ENCODE peak calls at places on chromosomes 7 and 10, in six cellular contexts. One of them, this sample, is unnamed.

GRCh38 chr7:157907998-157908782 is 571.4 kb downstream of the DNAJB6 start:
- DNase-seq in A549: no peak
- DNase-seq in HepG2: no peak
- DNase-seq in endothelial cell of umbilical vein: no peak
- DNase-seq in K562: peak
- DNase-seq in GM12878: no peak
- DNase-seq in this sample: no peak

GRCh38 chr7:4683043-4683883 is 1.2 kb downstream of the FOXK1 start:
- DNase-seq in K562: peak
- DNase-seq in endothelial cell of umbilical vein: no peak
- DNase-seq in A549: no peak
- DNase-seq in GM12878: no peak
- DNase-seq in HepG2: no peak
- DNase-seq in this sample: peak

GRCh38 chr7:43108255-43109011 is 4.0 kb upstream of the HECW1 start:
- DNase-seq in A549: peak
- DNase-seq in endothelial cell of umbilical vein: peak
- DNase-seq in K562: peak
- DNase-seq in HepG2: peak
- DNase-seq in GM12878: peak
- DNase-seq in this sample: peak

GRCh38 chr7:27243340-27244163 is 950 bp downstream of the EVX1 start:
- DNase-seq in HepG2: no peak
- DNase-seq in K562: no peak
- DNase-seq in A549: no peak
- DNase-seq in GM12878: no peak
- DNase-seq in endothelial cell of umbilical vein: no peak
- DNase-seq in this sample: no peak

GRCh38 chr10:92103376-92104084 is 180.0 kb downstream of the BTAF1 start:
- DNase-seq in endothelial cell of umbilical vein: no peak
- DNase-seq in K562: no peak
- DNase-seq in HepG2: peak
- DNase-seq in GM12878: no peak
- DNase-seq in A549: no peak
- DNase-seq in this sample: no peak

GRCh38 chr7:2855386-2855785 is 11.3 kb upstream of the GNA12 start:
- DNase-seq in GM12878: no peak
- DNase-seq in A549: no peak
- DNase-seq in HepG2: no peak
- DNase-seq in K562: no peak
- DNase-seq in endothelial cell of umbilical vein: no peak
- DNase-seq in this sample: no peak

GRCh38 chr7:98483276-98483963 is 82.5 kb upstream of the BAIAP2L1 start:
- DNase-seq in GM12878: no peak
- DNase-seq in endothelial cell of umbilical vein: no peak
- DNase-seq in K562: no peak
- DNase-seq in A549: no peak
- DNase-seq in HepG2: no peak
- DNase-seq in this sample: no peak

GRCh38 chr7:42272793-42273665 is 36.0 kb upstream of the GLI3 start:
- DNase-seq in endothelial cell of umbilical vein: no peak
- DNase-seq in HepG2: no peak
- DNase-seq in A549: no peak
- DNase-seq in GM12878: no peak
- DNase-seq in K562: no peak
- DNase-seq in this sample: no peak

GRCh38 chr10:94076325-94076841 is 82.7 kb downstream of the PLCE1 start:
- DNase-seq in endothelial cell of umbilical vein: no peak
- DNase-seq in HepG2: peak
- DNase-seq in A549: peak
- DNase-seq in K562: no peak
- DNase-seq in GM12878: no peak
- DNase-seq in this sample: no peak

GRCh38 chr7:114133717-114134116 is 214.9 kb upstream of the PPP1R3A start:
- DNase-seq in A549: no peak
- DNase-seq in GM12878: no peak
- DNase-seq in HepG2: no peak
- DNase-seq in endothelial cell of umbilical vein: no peak
- DNase-seq in K562: no peak
- DNase-seq in this sample: no peak

GRCh38 chr7:1713502-1714484 is 43.7 kb downstream of the ELFN1 start:
- DNase-seq in endothelial cell of umbilical vein: no peak
- DNase-seq in HepG2: peak
- DNase-seq in A549: no peak
- DNase-seq in K562: no peak
- DNase-seq in GM12878: no peak
- DNase-seq in this sample: no peak

GRCh38 chr7:21426958-21427860 is 674 bp upstream of the SP4 start:
- DNase-seq in K562: peak
- DNase-seq in endothelial cell of umbilical vein: peak
- DNase-seq in A549: peak
- DNase-seq in GM12878: peak
- DNase-seq in HepG2: peak
- DNase-seq in this sample: peak

GRCh38 chr10:8053446-8054242 is 844 bp upstream of the GATA3 start:
- DNase-seq in A549: peak
- DNase-seq in K562: peak
- DNase-seq in GM12878: no peak
- DNase-seq in HepG2: no peak
- DNase-seq in endothelial cell of umbilical vein: peak
- DNase-seq in this sample: peak

GRCh38 chr10:95419399-95419798 is 128.6 kb upstream of the PDLIM1 start:
- DNase-seq in K562: no peak
- DNase-seq in HepG2: no peak
- DNase-seq in GM12878: no peak
- DNase-seq in endothelial cell of umbilical vein: no peak
- DNase-seq in A549: no peak
- DNase-seq in this sample: no peak

GRCh38 chr10:42953684-42954674 is 122.9 kb upstream of the RET start:
- DNase-seq in GM12878: no peak
- DNase-seq in HepG2: no peak
- DNase-seq in endothelial cell of umbilical vein: no peak
- DNase-seq in K562: no peak
- DNase-seq in A549: no peak
- DNase-seq in this sample: no peak

GRCh38 chr10:102419561-102420442 is 834 bp upstream of the FBXL15 start:
- DNase-seq in A549: peak
- DNase-seq in GM12878: no peak
- DNase-seq in endothelial cell of umbilical vein: peak
- DNase-seq in HepG2: peak
- DNase-seq in K562: peak
- DNase-seq in this sample: peak

GRCh38 chr10:67818323-67818722 is 19.7 kb downstream of the DNAJC12 start:
- DNase-seq in K562: no peak
- DNase-seq in endothelial cell of umbilical vein: peak
- DNase-seq in A549: peak
- DNase-seq in GM12878: no peak
- DNase-seq in HepG2: peak
- DNase-seq in this sample: no peak

GRCh38 chr7:142801601-142802295 is 31.0 kb downstream of the PRSS2 start:
- DNase-seq in endothelial cell of umbilical vein: no peak
- DNase-seq in GM12878: no peak
- DNase-seq in HepG2: no peak
- DNase-seq in K562: no peak
- DNase-seq in A549: no peak
- DNase-seq in this sample: no peak

GRCh38 chr7:111855161-111855841 is 293.0 kb upstream of the IMMP2L start:
- DNase-seq in GM12878: peak
- DNase-seq in K562: no peak
- DNase-seq in endothelial cell of umbilical vein: peak
- DNase-seq in HepG2: peak
- DNase-seq in A549: peak
- DNase-seq in this sample: peak

GRCh38 chr7:108034586-108034985 is 31.6 kb upstream of the LAMB1 start:
- DNase-seq in A549: no peak
- DNase-seq in HepG2: peak
- DNase-seq in GM12878: no peak
- DNase-seq in endothelial cell of umbilical vein: no peak
- DNase-seq in K562: no peak
- DNase-seq in this sample: no peak

GRCh38 chr10:53748319-53748718 is 975.7 kb upstream of the MBL2 start:
- DNase-seq in K562: no peak
- DNase-seq in HepG2: no peak
- DNase-seq in endothelial cell of umbilical vein: no peak
- DNase-seq in A549: no peak
- DNase-seq in GM12878: no peak
- DNase-seq in this sample: no peak

GRCh38 chr10:113438660-113439059 is 114.2 kb upstream of the HABP2 start:
- DNase-seq in GM12878: no peak
- DNase-seq in K562: no peak
- DNase-seq in HepG2: no peak
- DNase-seq in endothelial cell of umbilical vein: no peak
- DNase-seq in A549: no peak
- DNase-seq in this sample: peak

GRCh38 chr7:43956022-43956421 is 29.8 kb downstream of the UBE2D4 start:
- DNase-seq in endothelial cell of umbilical vein: peak
- DNase-seq in A549: no peak
- DNase-seq in GM12878: no peak
- DNase-seq in HepG2: no peak
- DNase-seq in K562: no peak
- DNase-seq in this sample: no peak

GRCh38 chr10:29541826-29542225 is 92.9 kb downstream of the SVIL start:
- DNase-seq in A549: no peak
- DNase-seq in K562: no peak
- DNase-seq in endothelial cell of umbilical vein: no peak
- DNase-seq in GM12878: no peak
- DNase-seq in HepG2: no peak
- DNase-seq in this sample: no peak

GRCh38 chr10:106705576-106706526 is 458.7 kb downstream of the SORCS1 start:
- DNase-seq in HepG2: peak
- DNase-seq in K562: peak
- DNase-seq in A549: no peak
- DNase-seq in endothelial cell of umbilical vein: no peak
- DNase-seq in GM12878: no peak
- DNase-seq in this sample: peak

GRCh38 chr10:79262959-79263746 is 84.1 kb upstream of the PPIF start:
- DNase-seq in HepG2: no peak
- DNase-seq in GM12878: no peak
- DNase-seq in endothelial cell of umbilical vein: no peak
- DNase-seq in K562: no peak
- DNase-seq in A549: no peak
- DNase-seq in this sample: no peak

DNA sequence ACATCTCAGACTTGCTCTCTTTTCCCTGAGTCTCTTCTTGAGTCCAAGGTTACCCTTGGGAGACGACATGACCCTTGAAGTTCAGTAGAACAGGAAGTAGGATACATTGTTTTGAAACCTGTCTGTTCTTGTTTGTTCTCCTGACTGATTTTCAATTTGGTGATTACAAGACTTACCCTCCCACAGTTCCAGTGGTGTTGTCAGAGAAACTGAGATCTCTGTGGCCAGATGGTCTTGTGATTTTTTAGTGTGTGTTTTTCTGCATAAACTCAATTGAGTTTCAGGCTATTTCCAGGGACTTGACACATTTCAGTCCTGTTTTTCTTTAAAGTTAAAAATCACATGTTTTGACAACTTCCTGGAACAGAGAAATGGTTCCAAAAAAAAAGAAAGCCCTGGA is 22.3 kb downstream of the PIK3CG start:
- DNase-seq in K562: no peak
- DNase-seq in HepG2: no peak
- DNase-seq in endothelial cell of umbilical vein: no peak
- DNase-seq in GM12878: peak
- DNase-seq in A549: no peak
- DNase-seq in this sample: peak
- TF ChIP-seq MYC in K562: no peak
- TF ChIP-seq MYC in HepG2: no peak
- TF ChIP-seq MYC in endothelial cell of umbilical vein: no peak
- TF ChIP-seq MYC in GM12878: no peak
- TF ChIP-seq MYC in A549: no peak
- TF ChIP-seq MYC in this sample: no peak

GRCh38 chr7:123558506-123558874 is 872 bp upstream of the NDUFA5 start:
- DNase-seq in HepG2: no peak
- DNase-seq in GM12878: no peak
- DNase-seq in K562: no peak
- DNase-seq in A549: no peak
- DNase-seq in endothelial cell of umbilical vein: no peak
- DNase-seq in this sample: no peak
- H3K4me3 ChIP-seq in HepG2: peak
- H3K4me3 ChIP-seq in GM12878: no peak
- H3K4me3 ChIP-seq in K562: no peak
- H3K4me3 ChIP-seq in A549: peak
- H3K4me3 ChIP-seq in endothelial cell of umbilical vein: no peak
- H3K4me3 ChIP-seq in this sample: peak

DNA sequence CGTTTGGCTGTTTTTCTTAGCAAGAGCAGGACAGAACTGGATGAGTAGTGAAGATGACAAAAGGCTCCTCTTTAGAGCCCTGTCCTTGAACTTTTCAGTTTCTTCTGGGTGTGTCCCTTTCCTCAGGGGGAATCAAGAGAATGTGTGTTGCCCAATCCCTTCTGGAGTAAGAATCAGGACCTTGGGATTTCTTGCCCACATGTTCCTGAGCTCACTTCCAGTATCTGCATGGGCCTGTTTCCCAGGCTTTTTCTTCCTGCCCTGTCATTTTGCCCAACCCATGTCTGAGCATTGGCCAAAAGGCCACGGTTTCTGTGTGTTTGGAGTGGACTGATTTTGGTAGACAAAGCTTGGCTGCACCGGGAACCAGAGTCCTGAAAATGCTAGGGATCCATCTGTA is 195.8 kb upstream of the CSTF2T start:
- DNase-seq in endothelial cell of umbilical vein: no peak
- DNase-seq in A549: no peak
- DNase-seq in GM12878: no peak
- DNase-seq in HepG2: no peak
- DNase-seq in K562: no peak
- DNase-seq in this sample: no peak
- TF ChIP-seq MYC in endothelial cell of umbilical vein: no peak
- TF ChIP-seq MYC in A549: no peak
- TF ChIP-seq MYC in GM12878: no peak
- TF ChIP-seq MYC in HepG2: no peak
- TF ChIP-seq MYC in K562: no peak
- TF ChIP-seq MYC in this sample: no peak

DNA sequence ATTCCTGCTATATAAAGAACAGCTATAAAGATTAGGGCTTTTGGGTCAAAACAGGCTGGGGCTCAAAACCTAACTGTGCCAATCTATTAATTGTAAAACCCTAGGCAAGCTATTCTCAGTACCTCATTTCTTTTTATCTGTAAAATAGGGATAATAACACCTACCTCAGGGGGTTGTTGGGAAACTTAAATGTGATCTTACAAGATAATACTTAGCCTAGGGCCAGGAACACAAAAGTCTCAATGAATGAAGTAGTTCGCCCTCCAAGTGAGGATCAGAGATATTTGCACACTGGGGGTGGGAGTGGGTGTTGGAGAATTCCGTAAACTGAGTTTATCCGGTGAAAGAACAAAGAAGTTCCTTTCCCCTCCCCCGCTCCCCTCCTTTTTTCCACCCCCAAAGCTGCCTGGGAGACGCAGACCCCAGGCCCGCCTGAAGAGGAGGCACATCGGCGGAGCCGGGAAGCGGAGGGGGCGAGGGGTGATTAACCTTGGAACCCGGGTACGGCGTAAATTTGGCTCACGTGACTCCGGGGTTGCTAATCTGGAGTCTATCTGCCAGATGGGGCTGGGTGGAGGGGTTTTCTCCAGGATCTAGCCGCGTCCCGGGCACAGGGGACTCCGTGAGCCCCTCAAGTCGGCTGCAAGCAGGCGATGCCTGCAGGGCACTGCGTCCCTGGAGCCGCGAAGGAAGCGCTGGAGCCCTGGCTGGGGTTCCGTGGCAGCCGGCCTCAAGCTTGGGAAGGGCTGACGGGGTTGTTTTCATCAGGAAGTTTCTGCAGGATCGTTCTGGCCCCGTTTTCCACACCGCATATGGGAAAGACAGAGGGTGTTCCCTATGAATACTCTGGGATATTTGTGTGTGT is 1.3 kb upstream of the PODXL start:
- DNase-seq in HepG2: no peak
- DNase-seq in GM12878: no peak
- DNase-seq in A549: no peak
- DNase-seq in endothelial cell of umbilical vein: peak
- DNase-seq in K562: no peak
- DNase-seq in this sample: no peak
- H3K4me3 ChIP-seq in HepG2: no peak
- H3K4me3 ChIP-seq in GM12878: no peak
- H3K4me3 ChIP-seq in A549: no peak
- H3K4me3 ChIP-seq in endothelial cell of umbilical vein: peak
- H3K4me3 ChIP-seq in K562: no peak
- H3K4me3 ChIP-seq in this sample: no peak

This sample was measured in NB4.